ENCODE peak calls at places on chromosomes 11 and 22, in six cellular contexts. X is HepG2, A is K562, Z is HCT116, E is SK-N-SH, L is GM12878. I is an unnamed sample.

GRCh38 chr11:100851129-100851528 is 164.0 kb downstream of the ARHGAP42 start:
- DNase-seq in L (no peak), Z (peak; percentile 41), A (no peak), X (no peak), E (no peak), I (no peak)

GRCh38 chr11:74691755-74692154 is 39.5 kb downstream of the CHRDL2 start:
- DNase-seq in A (no peak), Z (no peak), X (no peak), L (no peak), E (no peak), I (no peak)

GRCh38 chr11:87213444-87213843 is 175.7 kb downstream of the TMEM135 start:
- DNase-seq in A (no peak), E (no peak), X (no peak), Z (no peak), L (no peak), I (no peak)

GRCh38 chr11:2160736-2161259 is at the start of gene INS:
- DNase-seq in E (no peak), L (no peak), A (no peak), Z (no peak), X (no peak), I (no peak)

GRCh38 chr11:76207642-76208378 is 1.5 kb upstream of the WNT11 start:
- DNase-seq in L (no peak), E (peak; percentile 94), A (peak; percentile 91), Z (peak; percentile 51), X (peak; percentile 42), I (peak; percentile 87)

GRCh38 chr11:64208086-64208795 is 1.7 kb downstream of the FERMT3 start:
- DNase-seq in L (no peak), E (peak; percentile 31), X (no peak), Z (no peak), A (peak; percentile 18), I (no peak)

GRCh38 chr22:22245256-22245909 is 797 bp downstream of the VPREB1 start:
- DNase-seq in L (no peak), E (no peak), Z (no peak), X (no peak), A (no peak), I (no peak)

GRCh38 chr22:22423681-22424080 is 84.9 kb downstream of the ZNF280B start:
- DNase-seq in A (no peak), L (no peak), X (no peak), Z (no peak), E (no peak), I (no peak)

GRCh38 chr11:78315724-78316123 is 101.9 kb downstream of the GAB2 start:
- DNase-seq in Z (no peak), E (no peak), X (no peak), L (no peak), A (no peak), I (no peak)

GRCh38 chr11:90204832-90205646 is 17.8 kb downstream of the CHORDC1 start:
- DNase-seq in L (no peak), Z (peak; percentile 39), E (peak; percentile 34), A (peak; percentile 35), X (peak; percentile 66), I (peak; percentile 70)

GRCh38 chr11:18365736-18366135 is 28.6 kb upstream of the LDHA start:
- DNase-seq in Z (no peak), A (peak; percentile 23), E (peak; percentile 31), L (no peak), X (no peak), I (no peak)

GRCh38 chr11:1876361-1877063 is 15.2 kb downstream of the PRR33 start:
- DNase-seq in L (no peak), X (peak; percentile 27), A (peak; percentile 73), Z (no peak), E (peak; percentile 86), I (peak; percentile 74)

GRCh38 chr22:48643066-48643731 is 1184.5 kb downstream of the BRD1 start:
- DNase-seq in A (no peak), E (no peak), L (no peak), Z (no peak), X (no peak), I (no peak)

GRCh38 chr11:36363361-36364272 is 67.5 kb downstream of the PRR5L start:
- DNase-seq in X (no peak), L (no peak), A (no peak), Z (no peak), E (no peak), I (peak; percentile 66)

GRCh38 chr11:129865701-129866100 is 29.7 kb downstream of the NFRKB start:
- DNase-seq in X (no peak), A (no peak), E (no peak), L (no peak), Z (no peak), I (no peak)

GRCh38 chr22:19672054-19672776 is 42.1 kb upstream of the SEPTIN5 start:
- DNase-seq in X (no peak), Z (no peak), L (no peak), A (no peak), E (no peak), I (no peak)

GRCh38 chr11:43751726-43752125 is 71.2 kb downstream of the HSD17B12 start:
- DNase-seq in Z (no peak), X (no peak), A (no peak), L (no peak), E (no peak), I (no peak)

GRCh38 chr22:44394246-44395115 is 81.7 kb upstream of the SHISAL1 start:
- DNase-seq in Z (no peak), E (peak; percentile 6), A (no peak), X (no peak), L (no peak), I (no peak)

GRCh38 chr11:69201764-69202370 is 46.1 kb downstream of the SMIM38 start:
- DNase-seq in X (no peak), Z (no peak), A (no peak), L (no peak), E (no peak), I (no peak)

GRCh38 chr11:3153291-3153861 is 11.7 kb downstream of the OSBPL5 start:
- DNase-seq in A (no peak), Z (no peak), E (no peak), X (no peak), L (no peak), I (no peak)

GRCh38 chr11:106121570-106122320 is 44.3 kb downstream of the AASDHPPT start:
- DNase-seq in Z (no peak), A (no peak), X (no peak), E (no peak), L (no peak), I (no peak)

GRCh38 chr22:46512683-46513082 is 24.7 kb downstream of the CELSR1 start:
- DNase-seq in X (no peak), Z (no peak), L (no peak), E (no peak), A (no peak), I (no peak)

GRCh38 chr11:66454253-66454652 is 12.5 kb upstream of the PELI3 start:
- DNase-seq in L (no peak), A (no peak), X (no peak), Z (no peak), E (no peak), I (no peak)

GRCh38 chr11:66859686-66860448 is 3.0 kb downstream of the LRFN4 start:
- DNase-seq in Z (no peak), E (no peak), L (no peak), A (no peak), X (no peak), I (no peak)

GRCh38 chr11:65870706-65871681 is 1.6 kb downstream of the EFEMP2 start:
- DNase-seq in X (no peak), E (no peak), L (no peak), A (no peak), Z (no peak), I (no peak)

DNA sequence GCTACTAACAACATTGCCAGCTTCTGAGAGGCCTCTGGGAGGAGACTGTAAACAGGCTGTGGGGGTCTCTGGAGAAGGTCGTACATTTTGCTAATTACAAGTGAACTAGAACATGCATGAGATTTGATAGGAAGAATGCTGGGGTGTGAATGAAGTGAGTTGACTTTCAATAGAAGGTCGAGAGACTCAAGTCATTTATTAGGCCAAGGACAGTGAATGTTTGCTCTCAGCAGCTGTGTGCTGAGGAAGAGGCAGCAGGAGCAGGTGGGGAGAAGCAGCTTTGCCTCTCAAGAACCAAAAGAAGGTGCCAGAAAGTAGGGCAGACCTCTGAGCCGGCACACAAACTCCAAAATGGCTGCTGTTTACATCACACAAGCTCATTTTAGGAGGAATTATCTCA is 91.7 kb downstream of the PIWIL4 start:
- DNase-seq in X (no peak), Z (no peak), A (no peak), E (no peak), L (no peak), I (no peak)
- H2AFZ ChIP-seq in X (no peak overlapping the region), Z (no peak overlapping the region), A (no peak overlapping the region), E (no peak overlapping the region), L (no peak overlapping the region), I (no peak overlapping the region)

DNA sequence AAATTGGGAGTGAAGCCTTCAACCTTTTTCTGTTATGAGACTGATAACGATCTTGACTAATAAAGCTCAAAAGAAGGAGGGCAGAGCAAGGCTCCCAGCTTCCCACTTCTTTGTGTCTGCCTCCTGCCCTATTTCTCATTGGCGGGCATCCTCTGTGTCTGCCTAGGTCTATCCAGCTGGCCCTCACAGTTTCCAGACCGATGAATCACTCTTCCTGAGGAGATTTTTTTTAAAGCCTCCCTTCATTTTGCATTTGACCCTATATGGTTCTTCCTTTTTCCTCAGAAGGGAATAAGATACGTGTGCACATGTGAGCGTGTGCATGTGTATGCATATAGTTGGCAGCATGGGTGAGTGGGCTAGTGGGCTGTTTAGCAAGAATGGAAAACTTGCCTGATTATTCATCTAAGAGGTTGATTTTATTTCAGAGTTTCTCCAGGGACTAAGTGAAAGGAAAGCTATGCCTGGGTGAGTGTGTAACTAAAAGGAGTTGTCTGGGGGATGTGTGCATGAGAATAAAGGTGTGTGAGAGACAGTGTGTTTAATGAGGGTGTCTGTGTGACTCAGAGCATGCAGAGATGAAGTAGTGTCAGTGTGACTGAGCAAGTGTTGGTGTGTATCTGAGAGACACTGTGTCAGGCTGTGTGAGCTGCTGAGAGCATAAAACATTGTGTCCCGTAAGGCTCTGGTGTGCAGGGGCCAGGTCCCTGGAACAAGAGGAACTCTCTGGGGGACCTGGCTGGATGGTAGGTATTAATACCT is 12.2 kb downstream of the PHLDB1 start:
- DNase-seq in Z (no peak), E (no peak), A (no peak), L (no peak), X (no peak), I (no peak)
- H3K27ac ChIP-seq in Z (no peak overlapping the region), E (peak overlapping the region; percentile 100), A (no peak overlapping the region), L (no peak overlapping the region), X (peak overlapping the region; percentile 95), I (no peak overlapping the region)

GRCh38 chr11:128471138-128471661 is 116.2 kb downstream of the ETS1 start:
- DNase-seq in Z (no peak), L (peak; percentile 79), A (no peak), X (no peak), E (no peak), I (no peak)
- TF ChIP-seq REST in Z (no peak), L (peak; percentile 41), A (no peak), X (no peak), E (no peak), I (no peak)

GRCh38 chr11:10304495-10305261 is at the start of gene ADM:
- DNase-seq in A (peak; percentile 62), E (peak; percentile 94), Z (peak; percentile 91), X (peak; percentile 90), L (no peak), I (peak; percentile 93)

GRCh38 chr11:10301656-10302293 is 3.1 kb upstream of the ADM start:
- DNase-seq in Z (no peak), A (no peak), L (no peak), E (no peak), X (no peak), I (no peak)

GRCh38 chr11:10303558-10304363 is 1.1 kb upstream of the ADM start:
- DNase-seq in L (no peak), X (peak; percentile 44), A (no peak), Z (no peak), E (peak; percentile 30), I (peak; percentile 80)

GRCh38 chr11:10302744-10303557 is 1.9 kb upstream of the ADM start:
- DNase-seq in E (peak; percentile 72), L (no peak), A (peak; percentile 29), Z (no peak), X (peak; percentile 70), I (peak; percentile 71)

GRCh38 chr11:10302294-10302743 is 2.6 kb upstream of the ADM start:
- DNase-seq in X (no peak), E (no peak), Z (no peak), L (no peak), A (no peak), I (no peak)
- H2AFZ ChIP-seq in X (peak overlapping the region; percentile 11), E (peak overlapping the region; percentile 91), Z (no peak overlapping the region), L (no peak overlapping the region), A (peak overlapping the region; percentile 84), I (peak overlapping the region; percentile 85)